ENCODE peak calls at places on chromosomes 16 and 17, in eight cellular contexts. Z is right cardiac atrium; E is activated CD8-positive, alpha-beta memory T cell treated with anti-CD3 and anti-CD28 coated beads for 48 hours; Q is heart right ventricle; P is EL; W is neuronal stem cell; D is NCI-H2081; O is hepatocyte. N is an unnamed sample.
A peak's percentile ranks its signal among the peaks of the same experiment; 100 is the strongest.

GRCh38 chr17:79633154-79633553 is 22.3 kb upstream of the RBFOX3 start:
- DNase-seq in Z (peak; percentile 45), E (no peak), Q (no peak), P (no peak), W (no peak), D (no peak), O (no peak), N (no peak)

GRCh38 chr17:21039839-21040575 is 2.8 kb downstream of the USP22 start:
- DNase-seq in Z (no peak), E (no peak), Q (no peak), P (peak; percentile 56), W (no peak), D (no peak), O (peak; percentile 62), N (peak; percentile 76)

GRCh38 chr16:28494141-28494851 is at the start of gene APOBR:
- DNase-seq in Z (peak; percentile 64), E (peak; percentile 63), Q (peak; percentile 49), P (no peak), W (no peak), D (no peak), O (no peak), N (no peak)

GRCh38 chr16:21277927-21278706 is at the start of gene CRYM:
- DNase-seq in Z (peak; percentile 88), E (peak; percentile 27), Q (peak; percentile 55), P (peak; percentile 22), W (peak; percentile 67), D (peak; percentile 19), O (peak; percentile 85), N (peak; percentile 11)

GRCh38 chr16:13307255-13307654 is 405.9 kb downstream of the SHISA9 start:
- DNase-seq in Z (no peak), E (no peak), Q (no peak), P (peak; percentile 49), W (no peak), D (no peak), O (no peak), N (peak; percentile 96)

GRCh38 chr17:1648582-1649115 is 1.0 kb downstream of the RILP start:
- DNase-seq in Z (peak; percentile 99), E (peak; percentile 79), Q (peak; percentile 93), P (peak; percentile 94), W (peak; percentile 97), D (peak; percentile 71), O (peak; percentile 98), N (peak; percentile 86)

GRCh38 chr16:84788968-84789371 is 30.8 kb upstream of the CRISPLD2 start:
- DNase-seq in Z (no peak), E (no peak), Q (no peak), P (peak; percentile 71), W (no peak), D (no peak), O (peak; percentile 64), N (no peak)

GRCh38 chr17:50297407-50297865 is 23.2 kb downstream of the TMEM92 start:
- DNase-seq in Z (peak; percentile 88), E (peak; percentile 81), Q (peak; percentile 71), P (peak; percentile 62), W (peak; percentile 63), D (peak; percentile 79), O (peak; percentile 89), N (peak; percentile 47)

GRCh38 chr16:84082835-84083569 is 33.7 kb downstream of the MBTPS1 start:
- DNase-seq in Z (no peak), E (no peak), Q (no peak), P (no peak), W (no peak), D (no peak), O (no peak), N (no peak)

GRCh38 chr17:44930667-44931066 is 15.4 kb upstream of the GFAP start:
- DNase-seq in Z (no peak), E (no peak), Q (no peak), P (no peak), W (no peak), D (no peak), O (no peak), N (no peak)

GRCh38 chr17:59074494-59074893 is 32.2 kb downstream of the TRIM37 start:
- DNase-seq in Z (no peak), E (no peak), Q (no peak), P (peak; percentile 72), W (no peak), D (no peak), O (no peak), N (peak; percentile 17)

GRCh38 chr17:40850287-40850972 is 16.6 kb downstream of the KRT12 start:
- DNase-seq in Z (no peak), E (no peak), Q (no peak), P (peak; percentile 37), W (no peak), D (no peak), O (no peak), N (no peak)

GRCh38 chr17:41599680-41600079 is 12.9 kb downstream of the KRT16 start:
- DNase-seq in Z (no peak), E (no peak), Q (no peak), P (no peak), W (no peak), D (no peak), O (no peak), N (no peak)

GRCh38 chr16:3187798-3188674 is at the start of gene OR1F1:
- DNase-seq in Z (no peak), E (peak; percentile 67), Q (no peak), P (peak; percentile 78), W (no peak), D (peak; percentile 60), O (no peak), N (peak; percentile 56)

GRCh38 chr17:75806822-75807500 is 22.4 kb downstream of the UNK start:
- DNase-seq in Z (no peak), E (no peak), Q (no peak), P (no peak), W (no peak), D (no peak), O (no peak), N (no peak)

GRCh38 chr16:3716831-3717234 is 491 bp downstream of the TRAP1 start:
- DNase-seq in Z (no peak), E (peak; percentile 10), Q (no peak), P (peak; percentile 38), W (peak; percentile 29), D (peak; percentile 17), O (peak; percentile 42), N (peak; percentile 17)

GRCh38 chr17:81306491-81306890 is 11.4 kb upstream of the SLC38A10 start:
- DNase-seq in Z (no peak), E (no peak), Q (no peak), P (no peak), W (no peak), D (no peak), O (no peak), N (no peak)